ENCODE peak calls at places on chromosomes 4 and X, in four cellular contexts. C is HCT116, I is hepatocyte, T is GM23248. B is an unnamed sample. For H4K20me1, the result is how much of the 10 kb centered on the place peaks cover.

GRCh38 chr4:39514888-39515401 is 12.3 kb downstream of the UGDH start:
- DNase-seq in I (peak), C (peak), T (peak), B (no peak)

GRCh38 chrX:9431281-9431680 is 33.6 kb upstream of the TBL1X start:
- DNase-seq in T (no peak), I (no peak), C (no peak), B (no peak)

GRCh38 chr4:107913283-107913899 is 18.0 kb upstream of the CYP2U1 start:
- DNase-seq in T (peak), I (peak), C (peak), B (peak)

GRCh38 chr4:328729-329128 is 8.9 kb upstream of the ZNF141 start:
- DNase-seq in T (no peak), C (no peak), I (no peak), B (no peak)

GRCh38 chr4:31220921-31221320 is 500.8 kb downstream of the PCDH7 start:
- DNase-seq in C (no peak), I (no peak), T (no peak), B (no peak)

GRCh38 chr4:183249854-183250253 is 70.2 kb downstream of the CLDN22 start:
- DNase-seq in T (peak), I (peak), C (no peak), B (peak)

GRCh38 chr4:73446336-73446938 is 10.4 kb downstream of the AFP start:
- DNase-seq in I (peak), T (peak), C (peak), B (peak)

GRCh38 chr4:1010522-1011021 is 854 bp upstream of the FGFRL1 start:
- DNase-seq in C (peak), T (peak), I (peak), B (peak)

GRCh38 chr4:10092481-10093272 is 23.9 kb downstream of the WDR1 start:
- DNase-seq in C (no peak), T (peak), I (no peak), B (peak)

GRCh38 chr4:10088135-10089010 is 28.2 kb downstream of the WDR1 start:
- DNase-seq in I (no peak), T (no peak), C (no peak), B (no peak)

GRCh38 chr4:10091531-10092181 is 24.9 kb downstream of the WDR1 start:
- DNase-seq in C (no peak), T (no peak), I (no peak), B (no peak)

GRCh38 chr4:10089346-10089745 is 27.3 kb downstream of the WDR1 start:
- DNase-seq in I (peak), T (peak), C (no peak), B (no peak)

DNA sequence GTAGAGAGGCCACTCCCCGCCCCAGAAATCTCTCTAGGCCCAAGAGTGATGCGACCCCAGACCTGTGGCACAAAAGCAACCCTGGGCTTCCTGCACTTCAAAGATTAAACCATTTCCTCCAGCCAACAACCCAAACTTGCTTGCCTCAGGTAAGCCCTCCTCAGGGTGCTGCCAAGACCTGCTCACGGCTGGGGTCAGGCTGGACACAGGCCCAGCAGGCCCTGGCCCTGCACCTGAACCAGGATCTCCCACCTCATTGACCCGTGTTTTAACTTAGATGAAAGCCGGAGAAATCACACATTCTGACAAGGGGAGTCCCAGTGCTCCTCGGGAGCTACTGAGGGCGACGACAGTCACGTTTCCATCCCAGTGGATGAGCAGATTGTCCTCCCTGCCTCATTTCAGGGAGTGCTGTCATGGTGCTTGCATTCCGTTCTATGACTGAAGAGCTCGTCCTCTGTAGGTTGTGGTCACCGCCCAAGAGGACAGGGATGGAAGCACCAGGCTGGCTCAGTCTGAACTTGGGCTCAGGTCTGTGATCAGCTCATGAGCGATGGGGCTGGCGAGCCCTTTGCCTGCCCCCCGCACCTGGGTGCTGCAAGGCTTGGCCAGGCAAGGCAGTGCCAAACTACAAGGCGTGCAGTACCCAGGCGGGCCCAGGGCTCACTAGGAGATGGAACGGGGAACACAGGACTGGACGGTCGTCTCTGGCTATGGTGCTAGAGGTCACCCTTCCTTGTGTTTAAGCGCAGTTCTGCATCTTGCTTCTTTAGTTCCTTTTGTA is 25.9 kb downstream of the WDR1 start:
- DNase-seq in T (no peak), I (no peak), C (no peak), B (no peak)
- H4K20me1 ChIP-seq in T (under half), I (under half), C (under half), B (under half)

GRCh38 chr4:102687373-102687981 is 73.3 kb downstream of the MANBA start:
- DNase-seq in C (peak), T (peak), I (no peak), B (no peak)
- TF ChIP-seq EZH2phosphoT487 in C (no peak), T (no peak), I (no peak), B (no peak)

GRCh38 chr4:186592450-186592849 is 37.1 kb upstream of the MTNR1A start:
- DNase-seq in C (no peak), T (no peak), I (no peak), B (no peak)
- H4K20me1 ChIP-seq in C (half or more), T (under half), I (under half), B (under half)

GRCh38 chrX:136880003-136880451 is 498 bp downstream of the RBMX start:
- DNase-seq in I (no peak), T (peak), C (no peak), B (peak)

GRCh38 chrX:136878423-136878822 is 2.1 kb downstream of the RBMX start:
- DNase-seq in C (no peak), T (no peak), I (no peak), B (no peak)

GRCh38 chrX:136879001-136879667 is 1.4 kb downstream of the RBMX start:
- DNase-seq in I (no peak), C (no peak), T (peak), B (no peak)

GRCh38 chrX:136880452-136881013 is at the start of gene RBMX:
- DNase-seq in T (peak), I (peak), C (peak), B (peak)
- TF ChIP-seq EZH2phosphoT487 in T (no peak), I (no peak), C (no peak), B (no peak)

B was measured in neural progenitor cell.